ENCODE peak calls at places on chromosomes 12 and 14, in five cellular contexts. One of them, this sample, is unnamed.
A peak's percentile ranks its signal among the peaks of the same experiment; 100 is the strongest.

GRCh38 chr14:69287096-69287991 is 27.4 kb downstream of the GALNT16 start:
- DNase-seq in SHP77: no peak
- DNase-seq in activated T-cell treated with anti-CD3 and anti-CD28 coated beads for 24 hours: no peak
- DNase-seq in ovary: peak; percentile 18
- DNase-seq in GM18507: no peak
- DNase-seq in this sample: no peak

GRCh38 chr12:30694971-30695326 is 720 bp downstream of the IPO8 start:
- DNase-seq in SHP77: peak; percentile 57
- DNase-seq in activated T-cell treated with anti-CD3 and anti-CD28 coated beads for 24 hours: no peak
- DNase-seq in ovary: peak; percentile 24
- DNase-seq in GM18507: no peak
- DNase-seq in this sample: no peak

GRCh38 chr12:46493352-46494209 is 121.0 kb upstream of the SLC38A2 start:
- DNase-seq in SHP77: no peak
- DNase-seq in activated T-cell treated with anti-CD3 and anti-CD28 coated beads for 24 hours: no peak
- DNase-seq in ovary: no peak
- DNase-seq in GM18507: no peak
- DNase-seq in this sample: no peak

GRCh38 chr14:36580141-36580855 is 2.1 kb downstream of the NKX2-8 start:
- DNase-seq in SHP77: no peak
- DNase-seq in activated T-cell treated with anti-CD3 and anti-CD28 coated beads for 24 hours: no peak
- DNase-seq in ovary: no peak
- DNase-seq in GM18507: no peak
- DNase-seq in this sample: no peak

GRCh38 chr12:54259194-54260011 is 20.5 kb downstream of the CBX5 start:
- DNase-seq in SHP77: peak; percentile 89
- DNase-seq in activated T-cell treated with anti-CD3 and anti-CD28 coated beads for 24 hours: peak; percentile 35
- DNase-seq in ovary: peak; percentile 88
- DNase-seq in GM18507: no peak
- DNase-seq in this sample: peak; percentile 77

GRCh38 chr12:89618113-89618862 is 90.3 kb downstream of the ATP2B1 start:
- DNase-seq in SHP77: no peak
- DNase-seq in activated T-cell treated with anti-CD3 and anti-CD28 coated beads for 24 hours: no peak
- DNase-seq in ovary: no peak
- DNase-seq in GM18507: no peak
- DNase-seq in this sample: no peak

GRCh38 chr14:89549381-89550102 is 132.5 kb upstream of the FOXN3 start:
- DNase-seq in SHP77: no peak
- DNase-seq in activated T-cell treated with anti-CD3 and anti-CD28 coated beads for 24 hours: no peak
- DNase-seq in ovary: no peak
- DNase-seq in GM18507: no peak
- DNase-seq in this sample: peak; percentile 37

GRCh38 chr12:56914256-56914655 is 20.0 kb downstream of the SDR9C7 start:
- DNase-seq in SHP77: no peak
- DNase-seq in activated T-cell treated with anti-CD3 and anti-CD28 coated beads for 24 hours: no peak
- DNase-seq in ovary: no peak
- DNase-seq in GM18507: no peak
- DNase-seq in this sample: no peak

GRCh38 chr14:75399819-75400678 is 27.8 kb upstream of the JDP2 start:
- DNase-seq in SHP77: peak; percentile 5
- DNase-seq in activated T-cell treated with anti-CD3 and anti-CD28 coated beads for 24 hours: no peak
- DNase-seq in ovary: peak; percentile 40
- DNase-seq in GM18507: no peak
- DNase-seq in this sample: no peak

GRCh38 chr12:80580254-80580653 is 127.2 kb upstream of the MYF6 start:
- DNase-seq in SHP77: no peak
- DNase-seq in activated T-cell treated with anti-CD3 and anti-CD28 coated beads for 24 hours: no peak
- DNase-seq in ovary: no peak
- DNase-seq in GM18507: no peak
- DNase-seq in this sample: peak; percentile 83

GRCh38 chr12:50542448-50542847 is 37.7 kb downstream of the DIP2B start:
- DNase-seq in SHP77: no peak
- DNase-seq in activated T-cell treated with anti-CD3 and anti-CD28 coated beads for 24 hours: peak; percentile 33
- DNase-seq in ovary: no peak
- DNase-seq in GM18507: no peak
- DNase-seq in this sample: no peak

GRCh38 chr14:91367173-91368171 is 50.1 kb downstream of the CCDC88C start:
- DNase-seq in SHP77: no peak
- DNase-seq in activated T-cell treated with anti-CD3 and anti-CD28 coated beads for 24 hours: no peak
- DNase-seq in ovary: no peak
- DNase-seq in GM18507: peak; percentile 70
- DNase-seq in this sample: no peak

GRCh38 chr12:2691340-2692111 is 103.2 kb upstream of the FKBP4 start:
- DNase-seq in SHP77: no peak
- DNase-seq in activated T-cell treated with anti-CD3 and anti-CD28 coated beads for 24 hours: peak; percentile 30
- DNase-seq in ovary: no peak
- DNase-seq in GM18507: peak; percentile 44
- DNase-seq in this sample: no peak

GRCh38 chr12:19681007-19681406 is 241.7 kb downstream of the AEBP2 start:
- DNase-seq in SHP77: no peak
- DNase-seq in activated T-cell treated with anti-CD3 and anti-CD28 coated beads for 24 hours: no peak
- DNase-seq in ovary: no peak
- DNase-seq in GM18507: no peak
- DNase-seq in this sample: no peak

GRCh38 chr12:93939641-93940040 is 208.7 kb upstream of the PLXNC1 start:
- DNase-seq in SHP77: no peak
- DNase-seq in activated T-cell treated with anti-CD3 and anti-CD28 coated beads for 24 hours: no peak
- DNase-seq in ovary: no peak
- DNase-seq in GM18507: no peak
- DNase-seq in this sample: no peak

GRCh38 chr12:66014818-66015217 is 115.7 kb downstream of the LLPH start:
- DNase-seq in SHP77: no peak
- DNase-seq in activated T-cell treated with anti-CD3 and anti-CD28 coated beads for 24 hours: no peak
- DNase-seq in ovary: no peak
- DNase-seq in GM18507: no peak
- DNase-seq in this sample: no peak

GRCh38 chr14:69298131-69299071 is 38.4 kb downstream of the GALNT16 start:
- DNase-seq in SHP77: no peak
- DNase-seq in activated T-cell treated with anti-CD3 and anti-CD28 coated beads for 24 hours: no peak
- DNase-seq in ovary: peak; percentile 67
- DNase-seq in GM18507: no peak
- DNase-seq in this sample: no peak

GRCh38 chr12:95218164-95218851 is 701 bp downstream of the VEZT start:
- DNase-seq in SHP77: peak; percentile 56
- DNase-seq in activated T-cell treated with anti-CD3 and anti-CD28 coated beads for 24 hours: peak; percentile 29
- DNase-seq in ovary: no peak
- DNase-seq in GM18507: no peak
- DNase-seq in this sample: peak; percentile 42

GRCh38 chr14:94145902-94146527 is 16.6 kb upstream of the IFI27L2 start:
- DNase-seq in SHP77: peak; percentile 84
- DNase-seq in activated T-cell treated with anti-CD3 and anti-CD28 coated beads for 24 hours: no peak
- DNase-seq in ovary: no peak
- DNase-seq in GM18507: no peak
- DNase-seq in this sample: no peak

GRCh38 chr12:121465921-121466799 is 66.2 kb downstream of the RNF34 start:
- DNase-seq in SHP77: no peak
- DNase-seq in activated T-cell treated with anti-CD3 and anti-CD28 coated beads for 24 hours: peak; percentile 20
- DNase-seq in ovary: no peak
- DNase-seq in GM18507: no peak
- DNase-seq in this sample: no peak

GRCh38 chr12:62744551-62744950 is 190.4 kb downstream of the PPM1H start:
- DNase-seq in SHP77: peak; percentile 69
- DNase-seq in activated T-cell treated with anti-CD3 and anti-CD28 coated beads for 24 hours: no peak
- DNase-seq in ovary: no peak
- DNase-seq in GM18507: no peak
- DNase-seq in this sample: no peak

GRCh38 chr14:90608925-90609324 is 207.3 kb downstream of the TTC7B start:
- DNase-seq in SHP77: no peak
- DNase-seq in activated T-cell treated with anti-CD3 and anti-CD28 coated beads for 24 hours: no peak
- DNase-seq in ovary: no peak
- DNase-seq in GM18507: peak; percentile 2
- DNase-seq in this sample: no peak

GRCh38 chr12:93135286-93136239 is 206.5 kb upstream of the EEA1 start:
- DNase-seq in SHP77: peak; percentile 32
- DNase-seq in activated T-cell treated with anti-CD3 and anti-CD28 coated beads for 24 hours: no peak
- DNase-seq in ovary: no peak
- DNase-seq in GM18507: no peak
- DNase-seq in this sample: no peak

GRCh38 chr12:51393676-51394545 is 2.7 kb upstream of the GALNT6 start:
- DNase-seq in SHP77: no peak
- DNase-seq in activated T-cell treated with anti-CD3 and anti-CD28 coated beads for 24 hours: peak; percentile 39
- DNase-seq in ovary: no peak
- DNase-seq in GM18507: no peak
- DNase-seq in this sample: peak; percentile 83

GRCh38 chr12:26699237-26699636 is 133.8 kb downstream of the ITPR2 start:
- DNase-seq in SHP77: no peak
- DNase-seq in activated T-cell treated with anti-CD3 and anti-CD28 coated beads for 24 hours: no peak
- DNase-seq in ovary: no peak
- DNase-seq in GM18507: no peak
- DNase-seq in this sample: no peak